ENCODE peak calls at places on chromosomes 3 and 15, in eight cellular contexts. Y is uterus, D is nephron progenitor cell, T is CD14-positive monocyte, J is fibroblast of lung, L is WERI-Rb-1, U is lung, S is left lung. H is an unnamed sample.

GRCh38 chr15:36645106-36645505 is 65.7 kb downstream of the CDIN1 start:
- DNase-seq in U (no peak), J (no peak), L (no peak), Y (no peak), S (no peak), D (no peak), T (no peak), H (no peak)

GRCh38 chr3:46711305-46711704 is 6.4 kb downstream of the PRSS50 start:
- DNase-seq in S (no peak), U (no peak), T (no peak), Y (no peak), D (no peak), L (no peak), J (no peak), H (no peak)

GRCh38 chr15:27165590-27165989 is 194.6 kb downstream of the GABRG3 start:
- DNase-seq in U (no peak), J (no peak), Y (no peak), S (no peak), L (no peak), D (no peak), T (no peak), H (no peak)

GRCh38 chr15:58957101-58957973 is 23.9 kb upstream of the SLTM start:
- DNase-seq in T (no peak), U (peak), J (peak), Y (peak), D (peak), L (peak), S (no peak), H (no peak)

GRCh38 chr15:82921242-82921641 is 31.3 kb downstream of the HOMER2 start:
- DNase-seq in S (no peak), U (no peak), L (no peak), D (no peak), Y (no peak), J (no peak), T (no peak), H (no peak)

GRCh38 chr3:58098531-58098930 is 90.3 kb downstream of the FLNB start:
- DNase-seq in S (no peak), D (no peak), L (no peak), T (no peak), Y (no peak), U (no peak), J (no peak), H (no peak)

GRCh38 chr3:64056616-64057165 is 33.4 kb upstream of the PSMD6 start:
- DNase-seq in U (no peak), T (no peak), J (peak), Y (no peak), S (no peak), L (no peak), D (no peak), H (no peak)

GRCh38 chr15:64092075-64092820 is 1.4 kb downstream of the CIAO2A start:
- DNase-seq in Y (no peak), U (no peak), J (no peak), T (no peak), L (no peak), S (no peak), D (no peak), H (no peak)

GRCh38 chr3:23404241-23404640 is 201.1 kb downstream of the UBE2E2 start:
- DNase-seq in U (no peak), Y (no peak), J (peak), T (no peak), L (no peak), D (no peak), S (no peak), H (no peak)

GRCh38 chr3:59388555-59389280 is 338.9 kb upstream of the CFAP20DC start:
- DNase-seq in Y (no peak), T (no peak), D (no peak), J (peak), S (no peak), L (no peak), U (no peak), H (no peak)

GRCh38 chr3:157226173-157226847 is 66.4 kb upstream of the CCNL1 start:
- DNase-seq in D (no peak), J (peak), U (no peak), Y (no peak), S (no peak), T (no peak), L (no peak), H (no peak)

GRCh38 chr3:66485291-66485968 is 15.4 kb downstream of the LRIG1 start:
- DNase-seq in S (no peak), U (no peak), L (no peak), Y (no peak), T (no peak), D (no peak), J (peak), H (no peak)

GRCh38 chr3:51997935-51998596 is 2.4 kb upstream of the RPL29 start:
- DNase-seq in S (no peak), U (no peak), Y (no peak), L (no peak), T (no peak), D (no peak), J (peak), H (no peak)

GRCh38 chr3:16842710-16843270 is 42.0 kb upstream of the PLCL2 start:
- DNase-seq in J (no peak), T (no peak), U (no peak), L (no peak), D (no peak), Y (no peak), S (no peak), H (no peak)

GRCh38 chr3:129023909-129024308 is 22.8 kb downstream of the EFCC1 start:
- DNase-seq in L (no peak), U (no peak), T (no peak), Y (no peak), J (no peak), S (no peak), D (no peak), H (no peak)

GRCh38 chr3:184315506-184315867 is 1.1 kb downstream of the EIF4G1 start:
- DNase-seq in S (no peak), U (no peak), D (no peak), T (no peak), J (no peak), Y (no peak), L (no peak), H (no peak)

GRCh38 chr15:34582461-34583357 is 742 bp downstream of the GOLGA8B start:
- DNase-seq in J (peak), T (no peak), D (peak), S (peak), L (peak), U (peak), Y (peak), H (no peak)

GRCh38 chr3:76432396-76432795 is 607.5 kb upstream of the ROBO2 start:
- DNase-seq in J (no peak), U (no peak), D (no peak), S (no peak), T (no peak), Y (no peak), L (no peak), H (no peak)

GRCh38 chr3:94374439-94375161 is 311.7 kb downstream of the NSUN3 start:
- DNase-seq in D (no peak), T (no peak), J (no peak), L (no peak), Y (no peak), S (no peak), U (no peak), H (no peak)

GRCh38 chr15:57035664-57036063 is 117.2 kb downstream of the TCF12 start:
- DNase-seq in Y (no peak), L (no peak), T (no peak), U (no peak), S (no peak), J (no peak), D (no peak), H (no peak)

GRCh38 chr3:124599779-124600693 is 130.2 kb upstream of the UMPS start:
- DNase-seq in J (peak), Y (no peak), D (no peak), T (no peak), U (peak), S (no peak), L (no peak), H (no peak)

GRCh38 chr15:41022487-41023090 is 69.3 kb downstream of the CHAC1 start:
- DNase-seq in L (peak), U (peak), J (peak), Y (peak), D (peak), T (no peak), S (no peak), H (no peak)

GRCh38 chr15:42591238-42591936 is 16.0 kb downstream of the STARD9 start:
- DNase-seq in S (no peak), U (no peak), T (no peak), Y (no peak), J (peak), D (no peak), L (no peak), H (no peak)

GRCh38 chr3:193605876-193606275 is 12.9 kb downstream of the OPA1 start:
- DNase-seq in S (no peak), D (peak), T (no peak), U (peak), L (peak), Y (no peak), J (peak), H (no peak)

GRCh38 chr15:92819312-92820232 is 80.6 kb upstream of the CHD2 start:
- DNase-seq in L (no peak), J (peak), S (peak), U (no peak), Y (no peak), D (no peak), T (no peak), H (no peak)

GRCh38 chr3:182490601-182491485 is 302.5 kb upstream of the ATP11B start:
- DNase-seq in Y (no peak), T (no peak), L (no peak), D (no peak), S (no peak), J (peak), U (no peak), H (no peak)

GRCh38 chr15:70935631-70936030 is 43.0 kb downstream of the LRRC49 start:
- DNase-seq in U (no peak), S (no peak), Y (no peak), L (no peak), T (no peak), J (no peak), D (no peak), H (no peak)

GRCh38 chr15:89383635-89384604 is 49.3 kb upstream of the POLG start:
- DNase-seq in U (no peak), J (peak), T (no peak), D (no peak), S (no peak), Y (peak), L (peak), H (peak)

GRCh38 chr15:38912067-38912466 is 347.5 kb upstream of the RASGRP1 start:
- DNase-seq in U (no peak), J (no peak), L (no peak), D (no peak), Y (no peak), S (no peak), T (no peak), H (no peak)

GRCh38 chr3:29642393-29643033 is 361.6 kb downstream of the RBMS3 start:
- DNase-seq in T (no peak), J (peak), Y (no peak), U (no peak), S (no peak), D (no peak), L (peak), H (no peak)

GRCh38 chr3:183895296-183895695 is 10.6 kb upstream of the PARL start:
- DNase-seq in S (no peak), L (no peak), T (no peak), D (peak), Y (no peak), U (no peak), J (peak), H (no peak)

GRCh38 chr3:127819086-127819485 is 3.2 kb downstream of the MGLL start:
- DNase-seq in D (no peak), T (no peak), L (no peak), S (no peak), J (no peak), Y (no peak), U (no peak), H (no peak)

DNA sequence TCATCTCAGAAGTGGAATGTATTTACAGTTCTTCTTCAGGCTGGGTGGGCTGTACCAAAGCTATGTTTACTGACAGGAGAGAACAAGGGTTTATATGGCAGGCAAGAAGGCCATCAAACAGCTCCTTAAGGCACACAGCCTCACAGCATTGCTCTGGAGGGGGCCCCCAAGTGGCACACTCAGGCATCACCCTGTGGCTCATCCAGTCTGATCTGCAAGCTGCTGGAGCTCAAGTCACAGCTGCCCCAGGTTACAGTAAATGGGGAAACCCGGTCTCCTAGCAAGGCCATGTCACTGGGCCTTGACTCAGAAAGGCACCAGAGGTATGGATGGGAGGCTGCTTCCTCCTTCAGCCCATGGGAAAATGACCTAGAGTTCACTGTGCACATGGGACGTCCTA is 67.4 kb downstream of the TFG start:
- DNase-seq in S (no peak), J (peak), U (no peak), L (peak), D (no peak), Y (no peak), T (no peak), H (no peak)
- TF ChIP-seq CTCF in S (no peak), J (no peak), U (no peak), L (peak), D (no peak), Y (no peak), T (no peak), H (no peak)

GRCh38 chr15:55518641-55519040 is 10.6 kb upstream of the DNAAF4 start:
- DNase-seq in L (no peak), S (no peak), T (no peak), J (no peak), U (no peak), D (no peak), Y (no peak), H (no peak)
- TF ChIP-seq CTCF in L (no peak), S (no peak), T (no peak), J (peak), U (no peak), D (peak), Y (no peak), H (no peak)

GRCh38 chr3:139312959-139313358 is 30.9 kb upstream of the MRPS22 start:
- DNase-seq in T (no peak), D (no peak), Y (no peak), L (no peak), J (peak), S (no peak), U (no peak), H (no peak)
- TF ChIP-seq CTCF in T (no peak), D (no peak), Y (no peak), L (no peak), J (no peak), S (no peak), U (no peak), H (no peak)

DNA sequence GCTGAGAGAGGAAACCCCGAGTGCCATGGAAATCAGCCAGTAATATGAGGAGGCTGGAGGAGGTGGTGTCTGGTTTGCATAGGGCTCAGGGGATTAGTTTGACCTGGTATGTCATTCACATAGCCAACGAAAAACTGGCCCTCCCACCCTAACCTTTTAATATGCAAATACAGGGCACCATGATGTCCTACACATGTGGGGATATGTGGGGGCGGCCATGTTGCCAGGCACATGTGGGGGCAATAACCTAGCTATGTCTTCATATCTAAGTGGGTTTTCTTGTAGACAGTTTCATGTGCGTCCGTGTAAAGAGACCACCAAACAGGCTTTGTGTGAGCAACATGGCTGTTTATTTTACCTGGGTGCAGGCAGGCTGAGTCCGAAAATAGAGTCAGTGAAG is 110.1 kb downstream of the MOBP start:
- DNase-seq in D (peak), J (no peak), T (no peak), Y (no peak), S (no peak), U (no peak), L (no peak), H (no peak)
- TF ChIP-seq CTCF in D (no peak), J (no peak), T (no peak), Y (no peak), S (no peak), U (no peak), L (no peak), H (no peak)

GRCh38 chr15:72685301-72685924 is 569 bp downstream of the HIGD2B start:
- DNase-seq in U (no peak), D (no peak), S (no peak), J (no peak), L (no peak), Y (no peak), T (no peak), H (no peak)
- TF ChIP-seq CTCF in U (no peak), D (no peak), S (no peak), J (no peak), L (no peak), Y (no peak), T (no peak), H (no peak)

DNA sequence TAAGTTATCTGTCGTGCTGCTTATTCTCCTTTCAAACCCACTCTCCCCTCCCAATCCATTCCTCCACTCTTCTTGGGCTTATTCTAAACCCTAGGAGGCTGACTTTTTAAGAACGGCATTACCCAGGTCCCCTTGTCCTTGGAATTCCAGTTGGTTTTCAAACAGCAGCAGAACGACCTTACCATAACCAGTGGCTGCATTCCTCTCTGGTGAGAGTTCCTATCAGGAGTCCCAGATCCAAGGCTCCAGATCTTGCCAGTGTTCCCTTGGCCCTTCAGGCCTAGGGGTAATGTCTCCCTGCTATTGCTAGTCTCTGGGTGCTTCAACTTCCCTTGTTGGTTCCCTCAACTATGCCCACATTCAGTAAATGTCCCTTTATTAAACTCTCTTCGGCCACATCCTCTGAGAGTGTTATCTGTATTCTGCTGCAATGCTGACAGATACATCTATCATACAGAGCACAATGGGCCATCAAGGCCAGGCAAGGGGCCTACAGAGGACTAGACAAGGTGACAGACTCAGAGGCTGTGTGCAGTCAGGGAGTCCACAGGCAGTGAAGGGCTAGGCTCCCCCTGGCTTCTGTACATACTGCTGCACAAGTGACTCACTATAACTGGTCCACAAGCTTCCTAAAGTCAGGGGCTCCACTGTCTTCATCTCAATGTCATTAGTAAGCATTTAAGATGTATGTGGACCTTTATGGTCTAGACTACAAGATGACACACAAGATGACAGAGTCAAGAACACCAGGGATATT is 10.1 kb downstream of the LYSMD2 start:
- DNase-seq in U (no peak), L (no peak), J (peak), T (no peak), D (no peak), S (no peak), Y (no peak), H (no peak)
- TF ChIP-seq CTCF in U (no peak), L (no peak), J (peak), T (no peak), D (no peak), S (no peak), Y (no peak), H (no peak)

DNA sequence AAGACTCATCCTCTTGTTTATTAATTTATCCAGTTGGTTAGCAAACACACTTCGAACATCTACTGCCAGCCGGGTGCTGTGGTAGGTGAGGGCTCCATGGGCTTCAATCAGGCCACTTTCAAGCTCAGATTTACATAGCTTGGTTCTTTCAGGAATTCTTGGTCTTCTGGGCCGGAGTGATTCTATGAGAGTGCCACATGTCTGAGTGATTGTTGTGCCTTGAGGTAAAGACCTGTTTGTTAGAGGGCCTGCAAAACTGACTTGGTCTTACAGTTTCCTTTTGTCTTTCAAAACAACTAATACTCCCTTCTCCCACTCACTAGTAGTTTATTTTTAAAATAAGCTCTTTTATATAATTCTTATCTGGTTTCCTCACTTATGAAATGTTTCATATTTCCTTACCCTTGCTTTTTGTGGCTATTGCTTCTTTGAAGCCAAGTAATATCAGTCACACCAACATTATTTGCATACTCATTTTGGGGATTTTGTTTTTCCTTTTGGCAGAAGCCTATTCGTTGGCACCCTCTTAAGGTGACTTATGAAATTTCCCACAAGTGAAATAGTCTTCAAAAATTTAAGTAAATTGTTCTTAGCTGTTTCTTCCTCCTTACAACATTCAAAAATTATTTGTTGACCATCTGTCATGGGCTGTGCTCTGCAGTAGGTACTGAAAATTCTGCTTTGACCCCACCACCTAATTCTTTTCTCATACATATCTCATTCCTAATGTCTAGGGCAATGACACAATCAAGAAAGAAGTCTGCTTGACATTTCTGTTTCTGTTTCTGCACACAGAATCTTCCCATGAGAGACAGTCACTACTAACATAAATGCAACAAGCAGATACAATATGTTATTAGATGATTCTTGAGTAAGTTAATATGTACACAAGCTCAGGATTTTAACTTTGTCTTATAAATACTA is 120.2 kb downstream of the LRRC28 start:
- DNase-seq in J (peak), Y (no peak), L (no peak), T (no peak), D (no peak), U (no peak), S (no peak), H (no peak)
- TF ChIP-seq CTCF in J (no peak), Y (no peak), L (no peak), T (no peak), D (no peak), U (no peak), S (no peak), H (no peak)

DNA sequence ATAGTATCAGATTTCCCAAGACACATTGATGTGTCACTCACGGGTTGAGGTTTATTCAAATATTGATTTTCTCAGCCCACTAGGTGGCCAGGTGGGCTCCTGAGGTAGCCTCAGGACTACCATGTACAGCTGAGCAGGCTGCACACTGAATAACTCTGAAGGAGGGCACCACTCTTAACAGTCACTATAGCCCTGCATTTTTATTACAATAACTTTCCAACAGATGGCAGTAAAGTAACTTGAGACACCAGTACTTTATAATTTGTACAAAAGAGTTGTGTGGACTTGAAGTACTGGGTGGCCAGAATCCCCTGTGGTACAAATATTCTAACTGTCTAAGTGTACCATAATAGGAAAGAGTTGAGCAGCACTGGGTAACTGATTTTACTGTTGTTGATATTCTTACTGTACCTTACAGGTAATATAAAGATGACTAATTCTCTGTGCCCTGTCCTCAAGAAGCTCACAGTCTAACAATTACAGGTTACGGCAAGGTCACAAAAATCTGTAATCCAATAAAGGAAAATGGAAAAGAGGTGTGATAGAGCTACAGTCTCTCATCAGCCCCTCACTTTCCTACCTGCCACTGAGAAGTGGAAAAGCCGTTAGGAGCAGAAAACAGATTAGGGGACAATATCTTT is 76.0 kb downstream of the ETFA start:
- DNase-seq in T (no peak), U (no peak), Y (no peak), J (peak), D (no peak), S (no peak), L (peak), H (no peak)
- TF ChIP-seq CTCF in T (peak), U (no peak), Y (no peak), J (peak), D (peak), S (peak), L (peak), H (no peak)